ENCODE peak calls at places on chromosomes 13 and 19, in seven cellular contexts. K, D, T, V, A, J and Y are unnamed samples.

GRCh38 chr13:63304497-63304896 is 1888.8 kb upstream of the PCDH20 start:
- DNase-seq in K (no peak), D (no peak), T (no peak), V (no peak), A (no peak), J (no peak), Y (no peak)

GRCh38 chr13:26785845-26786630 is 25.5 kb upstream of the GPR12 start:
- DNase-seq in K (peak; percentile 3), D (no peak), T (no peak), V (peak; percentile 63), A (no peak), J (peak; percentile 1), Y (no peak)

GRCh38 chr13:60887711-60888110 is 490.7 kb downstream of the TDRD3 start:
- DNase-seq in K (no peak), D (no peak), T (no peak), V (no peak), A (no peak), J (no peak), Y (no peak)

GRCh38 chr13:36332986-36333385 is 13.2 kb downstream of the SPART start:
- DNase-seq in K (peak; percentile 38), D (peak; percentile 65), T (no peak), V (no peak), A (no peak), J (peak; percentile 29), Y (peak; percentile 57)

GRCh38 chr19:2653717-2654584 is 48.5 kb downstream of the GNG7 start:
- DNase-seq in K (no peak), D (no peak), T (no peak), V (no peak), A (no peak), J (no peak), Y (no peak)

GRCh38 chr13:114145256-114145655 is 12.8 kb upstream of the RASA3 start:
- DNase-seq in K (no peak), D (no peak), T (no peak), V (no peak), A (no peak), J (no peak), Y (no peak)

GRCh38 chr13:44575741-44576395 is at the start of gene TSC22D1:
- DNase-seq in K (peak; percentile 47), D (peak; percentile 62), T (peak; percentile 17), V (peak; percentile 68), A (peak; percentile 47), J (peak; percentile 53), Y (peak; percentile 53)

GRCh38 chr13:34970961-34971360 is 28.9 kb downstream of the NBEA start:
- DNase-seq in K (no peak), D (no peak), T (no peak), V (no peak), A (no peak), J (no peak), Y (no peak)

GRCh38 chr13:27578121-27579030 is 42.0 kb downstream of the LNX2 start:
- DNase-seq in K (peak; percentile 88), D (no peak), T (no peak), V (no peak), A (no peak), J (peak; percentile 18), Y (peak; percentile 44)

GRCh38 chr19:45455707-45456499 is 11.9 kb upstream of the FOSB start:
- DNase-seq in K (peak; percentile 98), D (peak; percentile 98), T (peak; percentile 96), V (peak; percentile 54), A (no peak), J (peak; percentile 99), Y (peak; percentile 100)

GRCh38 chr13:89204435-89204834 is 1533.3 kb downstream of the SLITRK5 start:
- DNase-seq in K (no peak), D (no peak), T (no peak), V (no peak), A (no peak), J (no peak), Y (no peak)

GRCh38 chr13:73138276-73138950 is 79.6 kb downstream of the KLF5 start:
- DNase-seq in K (no peak), D (no peak), T (no peak), V (no peak), A (no peak), J (peak; percentile 62), Y (peak; percentile 36)

GRCh38 chr19:43895727-43896126 is 39.4 kb downstream of the ZNF45 start:
- DNase-seq in K (no peak), D (no peak), T (no peak), V (no peak), A (no peak), J (peak; percentile 6), Y (no peak)

GRCh38 chr13:89541091-89542030 is 1806.1 kb upstream of the MIR17HG start:
- DNase-seq in K (no peak), D (no peak), T (no peak), V (no peak), A (no peak), J (no peak), Y (no peak)

GRCh38 chr13:71240906-71241305 is 626.1 kb downstream of the DACH1 start:
- DNase-seq in K (no peak), D (peak; percentile 68), T (no peak), V (no peak), A (peak; percentile 75), J (no peak), Y (peak; percentile 28)

GRCh38 chr13:45932611-45933182 is 81.1 kb upstream of the SIAH3 start:
- DNase-seq in K (no peak), D (no peak), T (no peak), V (no peak), A (no peak), J (no peak), Y (no peak)

GRCh38 chr19:1852294-1852646 is 4.0 kb upstream of the REXO1 start:
- DNase-seq in K (no peak), D (no peak), T (no peak), V (no peak), A (no peak), J (no peak), Y (no peak)

GRCh38 chr19:4099054-4099764 is 24.7 kb downstream of the MAP2K2 start:
- DNase-seq in K (no peak), D (no peak), T (no peak), V (no peak), A (no peak), J (no peak), Y (no peak)

GRCh38 chr19:19490247-19490968 is 24.9 kb downstream of the TSSK6 start:
- DNase-seq in K (peak; percentile 60), D (peak; percentile 88), T (peak; percentile 55), V (peak; percentile 80), A (peak; percentile 80), J (peak; percentile 81), Y (peak; percentile 82)

GRCh38 chr19:35206855-35207254 is 21.7 kb downstream of the FAM187B start:
- DNase-seq in K (no peak), D (no peak), T (no peak), V (no peak), A (no peak), J (no peak), Y (no peak)

GRCh38 chr19:9673912-9674668 is 810 bp downstream of the ZNF562 start:
- DNase-seq in K (peak; percentile 78), D (peak; percentile 28), T (no peak), V (peak; percentile 12), A (no peak), J (no peak), Y (peak; percentile 13)

DNA sequence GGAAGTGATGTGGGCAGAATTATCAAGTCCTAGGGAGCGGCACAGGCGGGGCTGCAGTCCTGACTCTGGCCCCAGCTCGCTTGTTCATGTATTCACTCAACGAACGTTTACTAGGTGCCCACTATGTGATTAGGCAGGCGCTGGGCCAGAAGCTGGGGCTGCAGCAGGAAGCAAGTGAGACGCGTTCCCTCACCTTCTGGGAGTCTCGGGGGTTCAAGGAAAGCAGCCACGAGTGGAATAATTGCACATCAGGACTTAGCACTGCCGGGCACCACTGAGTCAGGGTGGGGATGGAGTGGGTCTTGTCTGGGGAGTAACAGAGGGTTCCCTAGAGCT is 2.5 kb upstream of the LMTK3 start:
- DNase-seq in K (no peak), D (no peak), T (no peak), V (no peak), A (no peak), J (no peak), Y (no peak)
- H3K4me3 ChIP-seq in K (no peak overlapping the region), D (no peak overlapping the region), T (no peak overlapping the region), V (peak overlapping the region; percentile 89), A (peak overlapping the region; percentile 53), J (no peak overlapping the region), Y (no peak overlapping the region)

DNA sequence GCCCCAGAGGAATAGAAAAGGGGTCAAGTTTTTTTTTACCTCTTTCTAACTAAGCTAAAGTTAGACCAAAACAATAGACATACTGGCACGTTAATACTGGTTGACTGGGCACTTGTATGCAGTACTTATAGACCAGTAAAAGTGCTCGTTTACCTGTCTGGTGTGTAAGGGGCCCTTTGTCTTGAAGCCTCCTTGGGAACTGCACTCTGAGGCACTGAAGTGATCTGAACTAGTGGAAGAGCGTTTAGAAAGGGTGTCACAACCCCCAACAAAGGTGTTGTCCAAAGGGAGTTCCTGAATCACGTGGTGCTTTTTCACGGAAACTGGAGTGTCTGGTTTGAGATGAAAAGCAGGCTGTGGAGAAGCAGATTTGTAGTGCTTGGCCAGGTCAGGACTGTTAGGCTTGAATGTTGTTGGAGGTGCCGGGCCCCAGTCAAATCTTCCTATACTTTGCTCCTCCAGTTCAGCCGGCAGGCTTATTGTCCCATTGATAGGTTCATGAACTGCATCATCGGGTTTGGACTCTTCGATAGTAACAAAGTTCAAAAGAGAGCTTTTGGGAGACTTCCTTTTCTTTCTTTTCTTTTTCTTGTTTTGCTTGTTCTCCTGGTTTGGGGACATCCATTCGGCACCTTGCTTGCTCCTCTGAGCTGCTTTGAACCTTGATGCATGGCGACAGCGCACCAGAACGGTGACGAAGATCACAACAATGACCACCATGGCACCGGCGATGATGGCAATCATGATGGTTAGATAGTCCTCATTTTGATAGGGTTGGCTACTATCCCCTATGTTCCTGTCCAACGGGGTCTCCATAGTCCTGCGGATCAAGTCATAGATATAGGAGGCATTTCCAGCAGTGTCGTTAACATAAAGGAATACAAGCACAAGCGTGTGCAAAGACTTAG is 4.6 kb downstream of the PCDH9 start:
- DNase-seq in K (no peak), D (no peak), T (no peak), V (no peak), A (no peak), J (no peak), Y (no peak)
- H3K4me3 ChIP-seq in K (no peak overlapping the region), D (no peak overlapping the region), T (no peak overlapping the region), V (no peak overlapping the region), A (no peak overlapping the region), J (no peak overlapping the region), Y (no peak overlapping the region)

GRCh38 chr19:13022859-13023636 is 27.8 kb downstream of the NFIX start:
- DNase-seq in K (peak; percentile 95), D (peak; percentile 80), T (peak; percentile 96), V (no peak), A (peak; percentile 66), J (peak; percentile 99), Y (peak; percentile 96)
- H3K4me3 ChIP-seq in K (peak overlapping the region; percentile 57), D (peak overlapping the region; percentile 84), T (peak overlapping the region; percentile 62), V (no peak overlapping the region), A (peak overlapping the region; percentile 29), J (peak overlapping the region; percentile 87), Y (peak overlapping the region; percentile 51)

GRCh38 chr13:24680258-24680920 is at the start of gene ATP12A:
- DNase-seq in K (peak; percentile 45), D (no peak), T (no peak), V (peak; percentile 25), A (peak; percentile 9), J (no peak), Y (no peak)
- H3K4me3 ChIP-seq in K (peak within 1 kb of the TSS; percentile 54), D (no peak within 1 kb of the TSS), T (peak within 1 kb of the TSS; percentile 22), V (peak within 1 kb of the TSS; percentile 50), A (peak within 1 kb of the TSS; percentile 32), J (no peak within 1 kb of the TSS), Y (no peak within 1 kb of the TSS)